ENCODE peak calls at places on chromosomes 5 and 9, in eight cellular contexts. One of them, this sample, is unnamed.

GRCh38 chr9:123421801-123422455 is 65.9 kb downstream of the CRB2 start:
- DNase-seq in lower leg skin: peak; percentile 81
- DNase-seq in HS-27A: no peak
- DNase-seq in substantia nigra: no peak
- DNase-seq in prostate gland: no peak
- DNase-seq in body of pancreas: no peak
- DNase-seq in AG09309: no peak
- DNase-seq in SHP77: no peak
- DNase-seq in this sample: no peak

GRCh38 chr5:30918171-30918570 is 275.3 kb upstream of the CDH6 start:
- DNase-seq in prostate gland: no peak
- DNase-seq in SHP77: no peak
- DNase-seq in HS-27A: no peak
- DNase-seq in lower leg skin: no peak
- DNase-seq in body of pancreas: no peak
- DNase-seq in substantia nigra: no peak
- DNase-seq in AG09309: no peak
- DNase-seq in this sample: no peak

GRCh38 chr9:101005248-101005647 is 23.3 kb upstream of the PLPPR1 start:
- DNase-seq in AG09309: no peak
- DNase-seq in prostate gland: no peak
- DNase-seq in SHP77: no peak
- DNase-seq in lower leg skin: no peak
- DNase-seq in substantia nigra: no peak
- DNase-seq in HS-27A: no peak
- DNase-seq in body of pancreas: no peak
- DNase-seq in this sample: no peak

GRCh38 chr5:179331591-179331990 is 13.7 kb downstream of the ADAMTS2 start:
- DNase-seq in SHP77: no peak
- DNase-seq in AG09309: no peak
- DNase-seq in substantia nigra: no peak
- DNase-seq in prostate gland: no peak
- DNase-seq in HS-27A: no peak
- DNase-seq in body of pancreas: no peak
- DNase-seq in lower leg skin: no peak
- DNase-seq in this sample: no peak

GRCh38 chr5:137393196-137393993 is 105.7 kb downstream of the SPOCK1 start:
- DNase-seq in AG09309: no peak
- DNase-seq in substantia nigra: no peak
- DNase-seq in body of pancreas: no peak
- DNase-seq in lower leg skin: no peak
- DNase-seq in SHP77: no peak
- DNase-seq in prostate gland: no peak
- DNase-seq in HS-27A: no peak
- DNase-seq in this sample: peak; percentile 59

GRCh38 chr5:151383011-151383410 is 35.7 kb upstream of the SLC36A2 start:
- DNase-seq in substantia nigra: no peak
- DNase-seq in body of pancreas: no peak
- DNase-seq in SHP77: peak; percentile 33
- DNase-seq in AG09309: no peak
- DNase-seq in HS-27A: no peak
- DNase-seq in lower leg skin: no peak
- DNase-seq in prostate gland: no peak
- DNase-seq in this sample: no peak

GRCh38 chr5:44332360-44332971 is 56.8 kb downstream of the FGF10 start:
- DNase-seq in body of pancreas: no peak
- DNase-seq in substantia nigra: no peak
- DNase-seq in AG09309: peak; percentile 10
- DNase-seq in HS-27A: peak; percentile 17
- DNase-seq in lower leg skin: no peak
- DNase-seq in SHP77: peak; percentile 59
- DNase-seq in prostate gland: no peak
- DNase-seq in this sample: peak; percentile 32

GRCh38 chr5:109688647-109688998 is 1.1 kb upstream of the MAN2A1 start:
- DNase-seq in SHP77: peak; percentile 81
- DNase-seq in lower leg skin: no peak
- DNase-seq in body of pancreas: peak; percentile 65
- DNase-seq in prostate gland: no peak
- DNase-seq in substantia nigra: no peak
- DNase-seq in HS-27A: no peak
- DNase-seq in AG09309: no peak
- DNase-seq in this sample: no peak

GRCh38 chr5:175022286-175022685 is 297.9 kb downstream of the MSX2 start:
- DNase-seq in AG09309: no peak
- DNase-seq in lower leg skin: no peak
- DNase-seq in SHP77: no peak
- DNase-seq in substantia nigra: no peak
- DNase-seq in body of pancreas: no peak
- DNase-seq in prostate gland: no peak
- DNase-seq in HS-27A: no peak
- DNase-seq in this sample: no peak

GRCh38 chr5:141513627-141514329 is 24.9 kb downstream of the PCDHGC5 start:
- DNase-seq in SHP77: no peak
- DNase-seq in HS-27A: no peak
- DNase-seq in substantia nigra: peak; percentile 30
- DNase-seq in AG09309: peak; percentile 76
- DNase-seq in prostate gland: peak; percentile 70
- DNase-seq in lower leg skin: peak; percentile 95
- DNase-seq in body of pancreas: peak; percentile 56
- DNase-seq in this sample: peak; percentile 67

GRCh38 chr9:127735530-127736176 is 559 bp upstream of the TOR2A start:
- DNase-seq in AG09309: no peak
- DNase-seq in lower leg skin: no peak
- DNase-seq in SHP77: no peak
- DNase-seq in HS-27A: no peak
- DNase-seq in body of pancreas: no peak
- DNase-seq in prostate gland: no peak
- DNase-seq in substantia nigra: no peak
- DNase-seq in this sample: no peak

GRCh38 chr9:84788803-84789462 is 119.4 kb downstream of the NTRK2 start:
- DNase-seq in AG09309: no peak
- DNase-seq in substantia nigra: no peak
- DNase-seq in SHP77: no peak
- DNase-seq in HS-27A: no peak
- DNase-seq in prostate gland: no peak
- DNase-seq in lower leg skin: no peak
- DNase-seq in body of pancreas: no peak
- DNase-seq in this sample: no peak

GRCh38 chr9:83572524-83572923 is 34.3 kb upstream of the FRMD3 start:
- DNase-seq in lower leg skin: no peak
- DNase-seq in body of pancreas: no peak
- DNase-seq in AG09309: no peak
- DNase-seq in substantia nigra: no peak
- DNase-seq in prostate gland: no peak
- DNase-seq in SHP77: no peak
- DNase-seq in HS-27A: no peak
- DNase-seq in this sample: no peak

GRCh38 chr9:32930486-32930885 is 70.9 kb downstream of the APTX start:
- DNase-seq in HS-27A: no peak
- DNase-seq in substantia nigra: no peak
- DNase-seq in prostate gland: no peak
- DNase-seq in body of pancreas: no peak
- DNase-seq in lower leg skin: no peak
- DNase-seq in SHP77: no peak
- DNase-seq in AG09309: no peak
- DNase-seq in this sample: no peak

GRCh38 chr9:111975709-111976108 is 79.1 kb downstream of the UGCG start:
- DNase-seq in body of pancreas: peak; percentile 76
- DNase-seq in SHP77: peak; percentile 85
- DNase-seq in AG09309: no peak
- DNase-seq in lower leg skin: peak; percentile 58
- DNase-seq in HS-27A: no peak
- DNase-seq in substantia nigra: no peak
- DNase-seq in prostate gland: no peak
- DNase-seq in this sample: no peak

GRCh38 chr5:152593388-152593787 is 188.3 kb upstream of the NMUR2 start:
- DNase-seq in prostate gland: no peak
- DNase-seq in body of pancreas: no peak
- DNase-seq in substantia nigra: no peak
- DNase-seq in HS-27A: no peak
- DNase-seq in SHP77: no peak
- DNase-seq in lower leg skin: no peak
- DNase-seq in AG09309: no peak
- DNase-seq in this sample: no peak

GRCh38 chr5:107864793-107865192 is 194.1 kb upstream of the EFNA5 start:
- DNase-seq in AG09309: peak; percentile 52
- DNase-seq in HS-27A: no peak
- DNase-seq in lower leg skin: no peak
- DNase-seq in SHP77: no peak
- DNase-seq in prostate gland: no peak
- DNase-seq in body of pancreas: no peak
- DNase-seq in substantia nigra: no peak
- DNase-seq in this sample: peak; percentile 56

GRCh38 chr5:61277190-61277589 is 54.9 kb upstream of the ZSWIM6 start:
- DNase-seq in AG09309: no peak
- DNase-seq in HS-27A: no peak
- DNase-seq in lower leg skin: no peak
- DNase-seq in SHP77: no peak
- DNase-seq in substantia nigra: no peak
- DNase-seq in prostate gland: no peak
- DNase-seq in body of pancreas: no peak
- DNase-seq in this sample: peak; percentile 28

GRCh38 chr5:91898865-91899264 is 515.7 kb upstream of the ARRDC3 start:
- DNase-seq in substantia nigra: no peak
- DNase-seq in lower leg skin: no peak
- DNase-seq in SHP77: no peak
- DNase-seq in HS-27A: no peak
- DNase-seq in AG09309: no peak
- DNase-seq in body of pancreas: no peak
- DNase-seq in prostate gland: no peak
- DNase-seq in this sample: no peak

GRCh38 chr5:5145651-5146529 is 5.8 kb downstream of the ADAMTS16 start:
- DNase-seq in prostate gland: no peak
- DNase-seq in body of pancreas: no peak
- DNase-seq in HS-27A: peak; percentile 83
- DNase-seq in lower leg skin: no peak
- DNase-seq in substantia nigra: no peak
- DNase-seq in SHP77: no peak
- DNase-seq in AG09309: peak; percentile 41
- DNase-seq in this sample: no peak

GRCh38 chr9:120531683-120532300 is 48.2 kb downstream of the CDK5RAP2 start:
- DNase-seq in body of pancreas: no peak
- DNase-seq in SHP77: peak; percentile 28
- DNase-seq in AG09309: no peak
- DNase-seq in HS-27A: no peak
- DNase-seq in substantia nigra: no peak
- DNase-seq in lower leg skin: no peak
- DNase-seq in prostate gland: no peak
- DNase-seq in this sample: peak; percentile 45

GRCh38 chr5:458547-459353 is 15.8 kb downstream of the EXOC3 start:
- DNase-seq in prostate gland: no peak
- DNase-seq in HS-27A: no peak
- DNase-seq in SHP77: no peak
- DNase-seq in substantia nigra: no peak
- DNase-seq in AG09309: no peak
- DNase-seq in lower leg skin: peak; percentile 86
- DNase-seq in body of pancreas: peak; percentile 37
- DNase-seq in this sample: peak; percentile 77

GRCh38 chr5:2215059-2215458 is 332.3 kb upstream of the IRX4 start:
- DNase-seq in HS-27A: no peak
- DNase-seq in body of pancreas: no peak
- DNase-seq in prostate gland: no peak
- DNase-seq in SHP77: no peak
- DNase-seq in substantia nigra: no peak
- DNase-seq in AG09309: no peak
- DNase-seq in lower leg skin: no peak
- DNase-seq in this sample: no peak

GRCh38 chr9:74821636-74822035 is 66.1 kb downstream of the TRPM6 start:
- DNase-seq in HS-27A: no peak
- DNase-seq in substantia nigra: peak; percentile 67
- DNase-seq in SHP77: no peak
- DNase-seq in lower leg skin: no peak
- DNase-seq in prostate gland: no peak
- DNase-seq in body of pancreas: no peak
- DNase-seq in AG09309: no peak
- DNase-seq in this sample: no peak

GRCh38 chr5:103450333-103451061 is 112.1 kb downstream of the NUDT12 start:
- DNase-seq in body of pancreas: no peak
- DNase-seq in AG09309: peak; percentile 69
- DNase-seq in HS-27A: no peak
- DNase-seq in prostate gland: no peak
- DNase-seq in substantia nigra: no peak
- DNase-seq in SHP77: no peak
- DNase-seq in lower leg skin: no peak
- DNase-seq in this sample: peak; percentile 73

GRCh38 chr5:178555005-178555404 is 35.2 kb downstream of the COL23A1 start:
- DNase-seq in HS-27A: no peak
- DNase-seq in body of pancreas: no peak
- DNase-seq in substantia nigra: no peak
- DNase-seq in AG09309: no peak
- DNase-seq in SHP77: no peak
- DNase-seq in lower leg skin: no peak
- DNase-seq in prostate gland: no peak
- DNase-seq in this sample: no peak

GRCh38 chr5:142915840-142916424 is 145.8 kb downstream of the ARHGAP26 start:
- DNase-seq in SHP77: peak; percentile 48
- DNase-seq in body of pancreas: peak; percentile 63
- DNase-seq in substantia nigra: no peak
- DNase-seq in HS-27A: no peak
- DNase-seq in lower leg skin: no peak
- DNase-seq in AG09309: no peak
- DNase-seq in prostate gland: peak; percentile 14
- DNase-seq in this sample: peak; percentile 19

GRCh38 chr9:80040457-80040856 is 468.7 kb downstream of the TLE4 start:
- DNase-seq in substantia nigra: no peak
- DNase-seq in HS-27A: no peak
- DNase-seq in SHP77: no peak
- DNase-seq in body of pancreas: no peak
- DNase-seq in AG09309: no peak
- DNase-seq in prostate gland: no peak
- DNase-seq in lower leg skin: no peak
- DNase-seq in this sample: no peak

GRCh38 chr5:96000308-96000707 is 38.7 kb upstream of the ELL2 start:
- DNase-seq in substantia nigra: no peak
- DNase-seq in body of pancreas: no peak
- DNase-seq in prostate gland: no peak
- DNase-seq in lower leg skin: no peak
- DNase-seq in AG09309: no peak
- DNase-seq in SHP77: no peak
- DNase-seq in HS-27A: no peak
- DNase-seq in this sample: no peak

GRCh38 chr9:79012561-79012960 is 559.2 kb upstream of the TLE4 start:
- DNase-seq in substantia nigra: no peak
- DNase-seq in prostate gland: no peak
- DNase-seq in HS-27A: no peak
- DNase-seq in lower leg skin: no peak
- DNase-seq in SHP77: no peak
- DNase-seq in body of pancreas: no peak
- DNase-seq in AG09309: peak; percentile 29
- DNase-seq in this sample: peak; percentile 74

GRCh38 chr5:66669862-66670195 is 73.6 kb downstream of the MAST4 start:
- DNase-seq in SHP77: no peak
- DNase-seq in AG09309: no peak
- DNase-seq in HS-27A: no peak
- DNase-seq in body of pancreas: no peak
- DNase-seq in substantia nigra: no peak
- DNase-seq in lower leg skin: no peak
- DNase-seq in prostate gland: no peak
- DNase-seq in this sample: no peak

GRCh38 chr5:136819526-136820302 is 454.4 kb upstream of the TRPC7 start:
- DNase-seq in HS-27A: no peak
- DNase-seq in lower leg skin: no peak
- DNase-seq in body of pancreas: no peak
- DNase-seq in AG09309: no peak
- DNase-seq in SHP77: peak; percentile 25
- DNase-seq in prostate gland: no peak
- DNase-seq in substantia nigra: no peak
- DNase-seq in this sample: no peak

GRCh38 chr9:111959468-111959941 is 62.9 kb downstream of the UGCG start:
- DNase-seq in SHP77: peak; percentile 63
- DNase-seq in lower leg skin: peak; percentile 90
- DNase-seq in HS-27A: peak; percentile 89
- DNase-seq in body of pancreas: peak; percentile 35
- DNase-seq in AG09309: peak; percentile 88
- DNase-seq in prostate gland: no peak
- DNase-seq in substantia nigra: no peak
- DNase-seq in this sample: peak; percentile 94

GRCh38 chr9:95126739-95127138 is 190.8 kb downstream of the FANCC start:
- DNase-seq in prostate gland: no peak
- DNase-seq in body of pancreas: no peak
- DNase-seq in substantia nigra: no peak
- DNase-seq in AG09309: no peak
- DNase-seq in SHP77: no peak
- DNase-seq in HS-27A: no peak
- DNase-seq in lower leg skin: peak; percentile 72
- DNase-seq in this sample: no peak